ENCODE peak calls at places on chromosomes 13 and 19, in seven cellular contexts. U is upper lobe of right lung, X is astrocyte of the spinal cord, S is fibroblast of lung, V is IMR-90, P is lower leg skin, I is body of pancreas. L is an unnamed sample.
A peak's percentile ranks its signal among the peaks of the same experiment; 100 is the strongest.

GRCh38 chr19:46453661-46454060 is 17.7 kb downstream of the PNMA8A start:
- DNase-seq in U (peak; percentile 6), X (no peak), S (no peak), V (no peak), P (no peak), I (no peak), L (no peak)

GRCh38 chr13:31880849-31881494 is 141.6 kb downstream of the RXFP2 start:
- DNase-seq in U (no peak), X (no peak), S (no peak), V (no peak), P (no peak), I (no peak), L (no peak)

GRCh38 chr19:16883518-16883917 is 5.3 kb upstream of the F2RL3 start:
- DNase-seq in U (no peak), X (no peak), S (no peak), V (no peak), P (no peak), I (no peak), L (no peak)

GRCh38 chr13:69912576-69913074 is 195.0 kb upstream of the ATXN8OS start:
- DNase-seq in U (no peak), X (no peak), S (no peak), V (no peak), P (no peak), I (no peak), L (no peak)

GRCh38 chr13:113586661-113587479 is 2.3 kb downstream of the TFDP1 start:
- DNase-seq in U (peak; percentile 40), X (no peak), S (no peak), V (no peak), P (peak; percentile 80), I (peak; percentile 6), L (no peak)

GRCh38 chr13:89988206-89988605 is 1359.3 kb upstream of the MIR17HG start:
- DNase-seq in U (no peak), X (no peak), S (peak; percentile 64), V (no peak), P (no peak), I (no peak), L (no peak)

GRCh38 chr13:113002206-113002821 is 33.3 kb downstream of the MCF2L start:
- DNase-seq in U (no peak), X (no peak), S (no peak), V (no peak), P (no peak), I (peak; percentile 35), L (no peak)

GRCh38 chr13:98919566-98919965 is 58.3 kb downstream of the DOCK9 start:
- DNase-seq in U (no peak), X (no peak), S (no peak), V (no peak), P (no peak), I (no peak), L (peak; percentile 41)

GRCh38 chr13:41654800-41655199 is 197.4 kb downstream of the RGCC start:
- DNase-seq in U (no peak), X (no peak), S (no peak), V (no peak), P (no peak), I (no peak), L (no peak)

GRCh38 chr19:8655340-8655709 is 24.9 kb downstream of the NFILZ start:
- DNase-seq in U (peak; percentile 51), X (no peak), S (no peak), V (no peak), P (no peak), I (no peak), L (peak; percentile 28)

GRCh38 chr19:12865746-12866415 is 15.4 kb downstream of the DNASE2 start:
- DNase-seq in U (no peak), X (no peak), S (no peak), V (no peak), P (no peak), I (no peak), L (no peak)

GRCh38 chr19:12864143-12864542 is 17.1 kb downstream of the DNASE2 start:
- DNase-seq in U (no peak), X (no peak), S (no peak), V (no peak), P (no peak), I (no peak), L (no peak)

GRCh38 chr19:12867120-12868099 is 13.8 kb downstream of the DNASE2 start:
- DNase-seq in U (peak; percentile 84), X (peak; percentile 42), S (peak; percentile 43), V (peak; percentile 43), P (no peak), I (peak; percentile 63), L (peak; percentile 85)

GRCh38 chr19:12866416-12867119 is 14.7 kb downstream of the DNASE2 start:
- DNase-seq in U (no peak), X (no peak), S (no peak), V (no peak), P (no peak), I (no peak), L (no peak)

DNA sequence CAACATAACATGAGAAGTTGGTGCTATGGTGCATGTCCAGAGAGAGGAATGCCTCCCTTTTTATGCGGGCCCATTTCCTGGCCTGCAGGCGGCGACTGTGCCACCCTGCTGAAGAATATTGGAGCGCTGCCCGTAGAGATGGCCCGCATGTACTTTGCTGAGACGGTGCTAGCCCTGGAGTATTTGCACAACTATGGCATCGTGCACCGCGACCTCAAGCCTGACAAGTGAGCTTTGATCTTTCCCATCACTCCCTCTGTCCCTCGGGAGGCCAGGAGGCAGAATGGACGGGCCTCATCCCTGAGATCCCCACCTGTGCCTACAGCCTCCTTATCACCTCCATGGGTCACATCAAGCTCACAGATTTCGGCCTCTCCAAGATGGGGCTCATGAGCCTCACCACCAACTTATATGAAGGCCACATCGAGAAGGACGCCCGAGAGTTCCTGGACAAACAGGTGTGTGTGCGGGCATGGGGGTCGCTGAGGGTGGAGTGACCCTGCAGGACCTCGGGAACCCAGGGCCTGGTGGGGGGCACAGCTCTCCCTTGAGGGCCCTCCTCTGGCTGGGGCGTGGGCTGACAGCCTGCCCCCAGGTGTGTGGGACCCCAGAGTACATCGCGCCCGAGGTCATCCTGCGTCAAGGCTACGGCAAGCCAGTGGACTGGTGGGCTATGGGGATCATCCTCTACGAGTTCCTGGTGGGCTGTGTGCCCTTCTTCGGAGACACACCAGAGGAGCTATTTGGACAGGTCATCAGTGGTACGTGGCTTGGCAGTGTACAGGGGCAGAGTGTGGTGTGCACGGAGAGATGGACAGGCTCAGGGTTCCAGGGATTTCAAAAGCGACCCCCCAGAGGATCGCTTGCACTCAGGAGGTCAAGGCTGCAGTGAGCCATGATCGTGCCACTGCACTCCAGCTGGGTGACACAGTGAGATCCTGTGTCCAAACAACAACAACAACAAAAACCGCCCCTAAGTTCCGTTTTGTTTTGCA is 16.2 kb downstream of the DNASE2 start:
- DNase-seq in U (no peak), X (no peak), S (no peak), V (no peak), P (no peak), I (peak; percentile 49), L (no peak)
- TF ChIP-seq CTCF in U (no peak), X (no peak), S (no peak), V (no peak), P (no peak), I (peak; percentile 54), L (no peak)

DNA sequence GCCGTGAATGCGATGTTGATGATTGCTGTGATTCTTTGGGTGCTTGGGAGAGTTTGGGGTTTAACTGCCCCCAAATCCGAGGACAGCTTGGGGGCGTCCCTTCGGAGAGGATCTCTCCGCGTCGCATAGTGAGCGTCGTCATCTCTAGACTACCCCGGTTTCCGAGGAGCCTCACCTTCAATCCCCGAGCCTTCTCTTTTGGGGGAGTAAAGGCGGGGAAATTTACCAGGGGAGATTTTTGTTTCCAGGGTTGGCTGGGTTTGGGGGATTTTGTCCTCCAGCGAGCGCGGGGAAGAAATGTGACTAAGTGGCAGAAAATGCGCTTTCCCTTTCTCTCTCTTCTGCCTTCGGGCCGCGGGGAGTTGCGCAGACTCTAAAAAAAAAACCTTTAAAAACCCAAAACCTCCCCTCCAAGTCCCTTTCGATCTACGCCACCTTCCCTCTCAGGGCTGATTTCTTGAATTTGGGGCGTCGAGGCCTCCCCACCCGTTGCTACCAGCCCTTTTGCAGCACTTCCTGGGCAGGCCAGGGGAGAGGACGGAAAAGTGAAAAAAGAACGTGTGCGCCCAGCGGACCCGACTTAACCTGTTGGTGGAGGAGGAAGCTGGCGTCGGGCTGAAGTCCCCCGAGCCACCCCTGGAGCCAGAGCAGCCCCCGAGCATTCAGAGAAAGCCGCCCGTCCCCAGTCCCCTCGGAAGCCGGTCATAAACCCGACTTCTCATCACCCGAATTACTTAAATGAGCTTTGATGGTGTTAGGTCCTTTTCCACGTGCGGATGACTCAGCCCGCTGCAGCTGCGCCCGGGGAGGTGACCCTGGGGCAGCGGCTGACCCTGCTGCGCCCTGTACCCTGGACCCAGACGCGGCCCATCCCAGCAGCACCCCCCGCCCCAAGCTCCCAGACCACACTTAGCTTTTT is 17.7 kb downstream of the NFIX start:
- DNase-seq in U (no peak), X (peak; percentile 75), S (peak; percentile 79), V (peak; percentile 63), P (peak; percentile 95), I (no peak), L (peak; percentile 47)
- H3K4me3 ChIP-seq in U (peak overlapping the region; percentile 44), X (peak overlapping the region; percentile 26), S (peak overlapping the region; percentile 19), V (peak overlapping the region; percentile 35), P (peak overlapping the region; percentile 7), I (no peak overlapping the region), L (peak overlapping the region; percentile 12)

GRCh38 chr19:13826652-13827235 is 31.5 kb downstream of the ZSWIM4 start:
- DNase-seq in U (no peak), X (no peak), S (no peak), V (no peak), P (no peak), I (no peak), L (no peak)
- TF ChIP-seq CTCF in U (no peak), X (no peak), S (no peak), V (no peak), P (no peak), I (no peak), L (no peak)

GRCh38 chr13:78601124-78601885 is 2.0 kb downstream of the POU4F1 start:
- DNase-seq in U (no peak), X (no peak), S (peak; percentile 14), V (peak; percentile 7), P (no peak), I (no peak), L (no peak)

GRCh38 chr13:78603240-78603947 is at the start of gene POU4F1:
- DNase-seq in U (no peak), X (no peak), S (peak; percentile 11), V (peak; percentile 11), P (no peak), I (peak; percentile 24), L (peak; percentile 86)

GRCh38 chr13:78602561-78603239 is 652 bp downstream of the POU4F1 start:
- DNase-seq in U (no peak), X (no peak), S (no peak), V (no peak), P (no peak), I (no peak), L (peak; percentile 36)

GRCh38 chr13:78600317-78600899 is 2.9 kb downstream of the POU4F1 start:
- DNase-seq in U (no peak), X (no peak), S (no peak), V (no peak), P (no peak), I (no peak), L (no peak)

DNA sequence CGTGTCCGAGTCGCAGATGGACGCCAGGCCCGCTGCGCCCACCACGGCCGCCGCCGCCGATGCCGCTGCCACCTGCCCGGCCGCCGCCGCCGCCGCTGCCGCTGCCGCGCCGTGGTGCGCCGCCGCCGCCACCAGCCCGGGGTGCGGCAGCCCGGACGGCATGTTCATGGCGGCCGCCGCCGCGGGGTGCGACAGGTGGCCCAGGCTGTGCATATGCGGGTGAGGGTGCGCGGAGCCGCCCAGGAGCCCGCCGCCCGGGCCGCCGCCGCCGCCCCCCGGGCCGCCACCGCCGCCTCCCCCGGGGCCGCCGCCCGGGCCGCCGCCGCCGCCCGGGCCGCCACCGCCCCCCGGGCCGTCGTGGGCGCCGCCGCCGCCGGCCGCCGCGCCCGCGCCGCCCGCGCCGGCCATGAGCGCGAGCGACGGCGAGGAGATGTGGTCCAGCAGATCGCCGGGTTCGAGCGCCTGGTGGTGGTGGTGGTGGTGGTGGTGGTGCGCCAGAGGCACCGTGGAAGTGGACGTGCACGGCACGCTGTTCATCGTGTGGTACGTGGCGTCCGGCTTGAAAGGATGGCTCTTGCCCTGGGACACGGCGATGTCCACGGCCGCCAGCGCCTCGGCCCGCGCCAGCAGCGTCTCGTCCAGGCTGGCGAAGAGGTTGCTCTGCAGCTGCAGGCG is 1.3 kb downstream of the POU4F1 start:
- DNase-seq in U (no peak), X (no peak), S (no peak), V (no peak), P (no peak), I (no peak), L (no peak)
- H3K4me3 ChIP-seq in U (no peak overlapping the region), X (no peak overlapping the region), S (no peak overlapping the region), V (no peak overlapping the region), P (no peak overlapping the region), I (no peak overlapping the region), L (peak overlapping the region; percentile 58)